ENCODE peak calls at places on chromosomes 11 and 22, in five cellular contexts. K, Y, X, W and S are unnamed samples.

GRCh38 chr11:76579047-76579751 is 91.3 kb downstream of the LRRC32 start:
- DNase-seq in Y (no peak), W (no peak), K (peak), X (no peak), S (no peak)

GRCh38 chr11:128508785-128509518 is 78.4 kb downstream of the ETS1 start:
- DNase-seq in K (no peak), W (no peak), Y (no peak), X (peak), S (no peak)

GRCh38 chr11:73520358-73521061 is 77.4 kb downstream of the FAM168A start:
- DNase-seq in W (no peak), K (no peak), Y (no peak), X (peak), S (no peak)

GRCh38 chr11:10441021-10441523 is 14.0 kb upstream of the AMPD3 start:
- DNase-seq in W (no peak), Y (peak), X (peak), K (no peak), S (no peak)

GRCh38 chr11:3022300-3022967 is 30.3 kb upstream of the NAP1L4 start:
- DNase-seq in W (no peak), X (peak), K (no peak), Y (no peak), S (peak)

GRCh38 chr11:66070604-66071325 is 693 bp downstream of the PACS1 start:
- DNase-seq in Y (no peak), X (peak), W (peak), K (peak), S (no peak)

GRCh38 chr22:46183733-46184132 is 33.4 kb downstream of the PPARA start:
- DNase-seq in W (no peak), X (no peak), Y (no peak), K (no peak), S (no peak)

GRCh38 chr11:58576792-58577440 is 1.3 kb upstream of the LPXN start:
- DNase-seq in X (peak), K (no peak), Y (no peak), W (no peak), S (no peak)

GRCh38 chr11:94151903-94152677 is 23.4 kb downstream of the PANX1 start:
- DNase-seq in Y (no peak), X (peak), W (peak), K (peak), S (no peak)

DNA sequence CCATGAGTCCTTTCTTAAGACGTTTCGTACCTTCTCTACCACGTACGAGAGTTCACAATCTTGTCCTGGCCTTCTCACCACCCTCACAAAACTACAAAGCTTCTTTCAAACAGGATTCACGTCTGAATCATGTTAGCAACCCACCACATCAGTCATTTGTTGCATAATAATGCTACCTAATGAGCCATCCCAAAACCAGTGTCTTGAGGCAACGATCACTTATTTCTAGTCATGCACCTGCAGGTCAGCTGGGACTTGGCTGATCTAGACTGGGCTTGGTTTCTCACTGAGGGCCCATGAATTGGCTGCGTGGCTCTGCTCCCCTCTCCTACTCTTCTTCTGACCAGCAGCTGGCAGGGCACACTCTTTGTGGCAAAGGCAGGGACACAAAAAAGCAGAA is 28.3 kb downstream of the LARGE1 start:
- DNase-seq in X (no peak), W (no peak), Y (no peak), K (no peak), S (no peak)
- TF ChIP-seq CTCF in X (no peak), W (no peak), Y (no peak), K (no peak), S (no peak)

GRCh38 chr11:6655790-6656580 is at the start of gene DCHS1:
- DNase-seq in X (no peak), Y (no peak), W (peak), K (no peak), S (no peak)
- H3K4me3 ChIP-seq in X (peak), Y (peak), W (peak), K (peak), S (peak)

GRCh38 chr11:102491969-102492368 is 38.6 kb downstream of the MMP7 start:
- DNase-seq in Y (no peak), W (no peak), K (no peak), X (no peak), S (no peak)

GRCh38 chr11:102497061-102497460 is 33.5 kb downstream of the MMP7 start:
- DNase-seq in K (no peak), X (peak), Y (peak), W (no peak), S (no peak)

GRCh38 chr11:102493524-102493923 is 37.0 kb downstream of the MMP7 start:
- DNase-seq in W (no peak), Y (no peak), X (no peak), K (no peak), S (peak)

GRCh38 chr11:102494216-102494615 is 36.3 kb downstream of the MMP7 start:
- DNase-seq in K (no peak), Y (peak), W (peak), X (peak), S (peak)

GRCh38 chr11:102495161-102496042 is 35.1 kb downstream of the MMP7 start:
- DNase-seq in K (no peak), Y (peak), X (peak), W (no peak), S (peak)
- TF ChIP-seq CTCF in K (peak), Y (peak), X (peak), W (peak), S (peak)

DNA sequence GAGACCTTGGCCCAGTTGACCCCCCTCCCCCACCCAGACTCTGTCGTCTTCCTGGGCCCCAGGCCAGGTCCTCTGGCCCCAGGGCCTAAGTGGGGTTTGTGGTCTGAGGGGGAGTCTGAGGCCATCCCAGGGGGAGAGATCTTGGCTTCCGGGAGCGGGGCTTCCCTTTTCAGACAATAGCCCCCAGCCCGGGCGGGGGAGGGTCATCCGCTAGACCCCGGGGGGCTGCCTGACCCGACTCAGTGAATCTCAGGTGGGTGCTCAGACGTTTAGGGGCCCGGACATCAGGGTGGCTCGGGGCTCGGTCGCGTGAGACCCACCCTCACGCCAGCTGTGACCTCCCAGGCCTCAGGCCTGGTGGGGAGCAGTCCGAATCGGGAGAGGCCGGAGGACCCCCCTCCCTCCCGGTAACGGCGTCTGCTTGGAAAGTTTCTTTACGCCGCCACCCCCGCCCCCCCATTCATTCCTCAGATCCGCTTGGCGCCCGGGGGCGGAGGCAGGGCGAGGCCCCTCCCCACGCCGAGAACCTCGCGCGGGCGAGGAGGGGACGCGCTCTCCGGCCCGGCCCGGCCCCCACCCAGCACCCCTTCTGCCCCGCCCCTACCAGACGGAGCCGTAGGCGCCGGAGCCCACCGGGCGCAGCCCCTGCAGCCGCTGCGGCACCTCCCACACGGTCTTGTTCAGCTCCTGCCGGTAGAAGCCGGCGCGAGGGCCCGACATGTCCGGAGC is 443 bp downstream of the MAPK11 start:
- DNase-seq in Y (no peak), W (no peak), X (peak), K (no peak), S (no peak)
- H3K4me3 ChIP-seq in Y (peak), W (peak), X (peak), K (peak), S (peak)

GRCh38 chr22:20180245-20180630 is 29.4 kb upstream of the CCDC188 start:
- DNase-seq in W (no peak), K (no peak), Y (no peak), X (no peak), S (no peak)
- TF ChIP-seq CTCF in W (no peak), K (no peak), Y (peak), X (peak), S (peak)